ENCODE peak calls at places on chromosomes 3 and 15, in ten cellular contexts. Q, A, F, V, I, R, U, S, G and H are unnamed samples.

GRCh38 chr15:93271871-93272270 is 182.9 kb upstream of the RGMA start:
- DNase-seq in Q (no peak), A (peak), F (no peak), V (no peak), I (no peak), R (no peak), U (no peak), S (no peak), G (no peak), H (no peak)

GRCh38 chr3:141384157-141384556 is 15.9 kb downstream of the ZBTB38 start:
- DNase-seq in Q (peak), A (no peak), F (no peak), V (no peak), I (no peak), R (peak), U (peak), S (no peak), G (no peak), H (no peak)

GRCh38 chr15:46768287-46768686 is 949.0 kb upstream of the SEMA6D start:
- DNase-seq in Q (no peak), A (no peak), F (no peak), V (no peak), I (no peak), R (no peak), U (no peak), S (no peak), G (no peak), H (peak)

GRCh38 chr3:51966941-51967383 is 292 bp downstream of the PCBP4 start:
- DNase-seq in Q (no peak), A (no peak), F (no peak), V (no peak), I (no peak), R (no peak), U (no peak), S (no peak), G (no peak), H (no peak)

GRCh38 chr15:57902155-57902554 is 163.4 kb downstream of the ALDH1A2 start:
- DNase-seq in Q (no peak), A (no peak), F (no peak), V (no peak), I (no peak), R (no peak), U (no peak), S (no peak), G (no peak), H (no peak)

GRCh38 chr3:50924638-50925037 is 249.9 kb downstream of the DOCK3 start:
- DNase-seq in Q (no peak), A (no peak), F (no peak), V (no peak), I (no peak), R (no peak), U (no peak), S (no peak), G (no peak), H (no peak)

GRCh38 chr3:66490984-66491383 is 9.8 kb downstream of the LRIG1 start:
- DNase-seq in Q (no peak), A (no peak), F (no peak), V (no peak), I (no peak), R (peak), U (no peak), S (no peak), G (no peak), H (no peak)

GRCh38 chr3:55454611-55455010 is 32.5 kb downstream of the WNT5A start:
- DNase-seq in Q (peak), A (no peak), F (no peak), V (no peak), I (no peak), R (no peak), U (no peak), S (no peak), G (no peak), H (no peak)

GRCh38 chr3:171806200-171807128 is 3.8 kb downstream of the PLD1 start:
- DNase-seq in Q (peak), A (no peak), F (no peak), V (no peak), I (no peak), R (peak), U (peak), S (no peak), G (peak), H (peak)

GRCh38 chr3:180391001-180391400 is 211.0 kb upstream of the TTC14 start:
- DNase-seq in Q (no peak), A (no peak), F (no peak), V (no peak), I (no peak), R (no peak), U (no peak), S (no peak), G (no peak), H (no peak)